ENCODE peak calls at places on chromosomes 12 and 14, in six cellular contexts. One of them, this sample, is unnamed.

GRCh38 chr12:26017484-26018211 is 59.2 kb downstream of the RASSF8 start:
- DNase-seq in heart right ventricle: no peak
- DNase-seq in mammary epithelial cell: peak; percentile 26
- DNase-seq in keratinocyte: no peak
- DNase-seq in esophagus squamous epithelium: no peak
- DNase-seq in upper lobe of right lung: no peak
- DNase-seq in this sample: peak; percentile 53

GRCh38 chr12:57240069-57240921 is 10.7 kb downstream of the STAC3 start:
- DNase-seq in mammary epithelial cell: peak; percentile 53
- DNase-seq in upper lobe of right lung: peak; percentile 76
- DNase-seq in esophagus squamous epithelium: no peak
- DNase-seq in keratinocyte: no peak
- DNase-seq in heart right ventricle: no peak
- DNase-seq in this sample: peak; percentile 41

GRCh38 chr14:28102814-28103213 is 663.8 kb upstream of the FOXG1 start:
- DNase-seq in upper lobe of right lung: no peak
- DNase-seq in heart right ventricle: no peak
- DNase-seq in mammary epithelial cell: peak; percentile 0
- DNase-seq in keratinocyte: no peak
- DNase-seq in esophagus squamous epithelium: no peak
- DNase-seq in this sample: peak; percentile 1

GRCh38 chr14:61147898-61148549 is 133.1 kb downstream of the TMEM30B start:
- DNase-seq in heart right ventricle: peak; percentile 30
- DNase-seq in keratinocyte: no peak
- DNase-seq in mammary epithelial cell: peak; percentile 95
- DNase-seq in upper lobe of right lung: no peak
- DNase-seq in esophagus squamous epithelium: no peak
- DNase-seq in this sample: peak; percentile 94

GRCh38 chr12:104784592-104784991 is 173.5 kb downstream of the SLC41A2 start:
- DNase-seq in heart right ventricle: no peak
- DNase-seq in esophagus squamous epithelium: no peak
- DNase-seq in upper lobe of right lung: no peak
- DNase-seq in keratinocyte: no peak
- DNase-seq in mammary epithelial cell: no peak
- DNase-seq in this sample: peak; percentile 21

GRCh38 chr12:111314949-111315539 is 53.9 kb downstream of the PHETA1 start:
- DNase-seq in keratinocyte: no peak
- DNase-seq in heart right ventricle: no peak
- DNase-seq in esophagus squamous epithelium: no peak
- DNase-seq in upper lobe of right lung: no peak
- DNase-seq in mammary epithelial cell: no peak
- DNase-seq in this sample: no peak

GRCh38 chr12:66055837-66056319 is 74.7 kb downstream of the LLPH start:
- DNase-seq in esophagus squamous epithelium: no peak
- DNase-seq in keratinocyte: no peak
- DNase-seq in upper lobe of right lung: no peak
- DNase-seq in heart right ventricle: no peak
- DNase-seq in mammary epithelial cell: no peak
- DNase-seq in this sample: no peak

GRCh38 chr12:70663838-70664237 is 26.6 kb upstream of the PTPRB start:
- DNase-seq in keratinocyte: no peak
- DNase-seq in esophagus squamous epithelium: no peak
- DNase-seq in upper lobe of right lung: no peak
- DNase-seq in mammary epithelial cell: no peak
- DNase-seq in heart right ventricle: no peak
- DNase-seq in this sample: no peak

GRCh38 chr14:63435838-63436237 is 107.3 kb downstream of the PPP2R5E start:
- DNase-seq in keratinocyte: no peak
- DNase-seq in mammary epithelial cell: no peak
- DNase-seq in upper lobe of right lung: peak; percentile 83
- DNase-seq in heart right ventricle: peak; percentile 42
- DNase-seq in esophagus squamous epithelium: no peak
- DNase-seq in this sample: no peak

GRCh38 chr14:31051023-31051422 is 24.8 kb upstream of the STRN3 start:
- DNase-seq in mammary epithelial cell: no peak
- DNase-seq in keratinocyte: no peak
- DNase-seq in heart right ventricle: no peak
- DNase-seq in esophagus squamous epithelium: no peak
- DNase-seq in upper lobe of right lung: no peak
- DNase-seq in this sample: no peak

GRCh38 chr14:55028476-55028875 is 1.4 kb downstream of the SOCS4 start:
- DNase-seq in esophagus squamous epithelium: no peak
- DNase-seq in keratinocyte: no peak
- DNase-seq in upper lobe of right lung: no peak
- DNase-seq in mammary epithelial cell: no peak
- DNase-seq in heart right ventricle: no peak
- DNase-seq in this sample: no peak

DNA sequence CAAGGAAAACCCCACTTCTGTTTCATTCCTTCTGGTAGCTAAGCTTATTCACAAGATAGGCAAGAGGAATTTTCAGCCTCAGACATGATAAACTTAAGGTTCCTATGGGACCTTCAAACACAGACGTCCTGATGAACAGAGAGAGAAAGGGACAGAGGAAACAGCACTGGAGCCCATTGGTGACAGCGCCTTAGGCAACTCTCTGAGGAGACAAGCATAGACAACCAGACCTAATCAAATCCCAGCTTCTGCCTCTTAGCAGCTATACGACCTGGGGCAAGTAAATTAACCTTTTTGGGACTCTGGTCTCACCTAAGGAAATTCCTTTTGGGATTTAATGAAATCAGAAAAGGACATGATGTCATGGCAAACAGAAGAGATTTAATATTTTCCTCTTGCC is 33.3 kb downstream of the TMCC3 start:
- DNase-seq in mammary epithelial cell: no peak
- DNase-seq in heart right ventricle: no peak
- DNase-seq in keratinocyte: no peak
- DNase-seq in esophagus squamous epithelium: no peak
- DNase-seq in upper lobe of right lung: no peak
- DNase-seq in this sample: no peak
- H3K27ac ChIP-seq in mammary epithelial cell: peak overlapping the region; percentile 95
- H3K27ac ChIP-seq in heart right ventricle: no peak overlapping the region
- H3K27ac ChIP-seq in keratinocyte: peak overlapping the region; percentile 100
- H3K27ac ChIP-seq in esophagus squamous epithelium: no peak overlapping the region
- H3K27ac ChIP-seq in upper lobe of right lung: no peak overlapping the region
- H3K27ac ChIP-seq in this sample: no peak overlapping the region

GRCh38 chr12:67887065-67887464 is 102.2 kb upstream of the IFNG-AS1 start:
- DNase-seq in keratinocyte: no peak
- DNase-seq in upper lobe of right lung: no peak
- DNase-seq in heart right ventricle: no peak
- DNase-seq in mammary epithelial cell: no peak
- DNase-seq in esophagus squamous epithelium: no peak
- DNase-seq in this sample: no peak
- H3K36me3 ChIP-seq in keratinocyte: no peaks in the 10 kb centered on the region
- H3K36me3 ChIP-seq in upper lobe of right lung: no peaks in the 10 kb centered on the region
- H3K36me3 ChIP-seq in heart right ventricle: no peaks in the 10 kb centered on the region
- H3K36me3 ChIP-seq in mammary epithelial cell: no peaks in the 10 kb centered on the region
- H3K36me3 ChIP-seq in esophagus squamous epithelium: no peaks in the 10 kb centered on the region
- H3K36me3 ChIP-seq in this sample: no peaks in the 10 kb centered on the region

GRCh38 chr12:6201775-6202292 is 1.6 kb downstream of the CD9 start:
- DNase-seq in esophagus squamous epithelium: no peak
- DNase-seq in upper lobe of right lung: no peak
- DNase-seq in heart right ventricle: no peak
- DNase-seq in keratinocyte: no peak
- DNase-seq in mammary epithelial cell: no peak
- DNase-seq in this sample: no peak
- H3K27ac ChIP-seq in esophagus squamous epithelium: peak overlapping the region; percentile 96
- H3K27ac ChIP-seq in upper lobe of right lung: peak overlapping the region; percentile 87
- H3K27ac ChIP-seq in heart right ventricle: peak overlapping the region; percentile 92
- H3K27ac ChIP-seq in keratinocyte: peak overlapping the region; percentile 87
- H3K27ac ChIP-seq in mammary epithelial cell: peak overlapping the region; percentile 21
- H3K27ac ChIP-seq in this sample: no peak overlapping the region

GRCh38 chr12:83408841-83409240 is 722.1 kb downstream of the TMTC2 start:
- DNase-seq in heart right ventricle: no peak
- DNase-seq in mammary epithelial cell: no peak
- DNase-seq in esophagus squamous epithelium: no peak
- DNase-seq in keratinocyte: no peak
- DNase-seq in upper lobe of right lung: no peak
- DNase-seq in this sample: no peak
- H3K36me3 ChIP-seq in heart right ventricle: no peaks in the 10 kb centered on the region
- H3K36me3 ChIP-seq in mammary epithelial cell: no peaks in the 10 kb centered on the region
- H3K36me3 ChIP-seq in esophagus squamous epithelium: no peaks in the 10 kb centered on the region
- H3K36me3 ChIP-seq in keratinocyte: no peaks in the 10 kb centered on the region
- H3K36me3 ChIP-seq in upper lobe of right lung: no peaks in the 10 kb centered on the region
- H3K36me3 ChIP-seq in this sample: no peaks in the 10 kb centered on the region

GRCh38 chr14:100108042-100108825 is 43.0 kb downstream of the EVL start:
- DNase-seq in upper lobe of right lung: peak; percentile 90
- DNase-seq in heart right ventricle: peak; percentile 88
- DNase-seq in keratinocyte: peak; percentile 42
- DNase-seq in mammary epithelial cell: peak; percentile 58
- DNase-seq in esophagus squamous epithelium: peak; percentile 25
- DNase-seq in this sample: peak; percentile 88
- H3K27ac ChIP-seq in upper lobe of right lung: peak overlapping the region; percentile 72
- H3K27ac ChIP-seq in heart right ventricle: peak overlapping the region; percentile 40
- H3K27ac ChIP-seq in keratinocyte: peak overlapping the region; percentile 77
- H3K27ac ChIP-seq in mammary epithelial cell: peak overlapping the region; percentile 55
- H3K27ac ChIP-seq in esophagus squamous epithelium: peak overlapping the region; percentile 6
- H3K27ac ChIP-seq in this sample: no peak overlapping the region

GRCh38 chr14:58981840-58982239 is 206.6 kb upstream of the DAAM1 start:
- DNase-seq in keratinocyte: no peak
- DNase-seq in esophagus squamous epithelium: no peak
- DNase-seq in heart right ventricle: no peak
- DNase-seq in upper lobe of right lung: no peak
- DNase-seq in mammary epithelial cell: no peak
- DNase-seq in this sample: no peak

GRCh38 chr14:58977366-58977765 is 211.1 kb upstream of the DAAM1 start:
- DNase-seq in upper lobe of right lung: no peak
- DNase-seq in heart right ventricle: no peak
- DNase-seq in mammary epithelial cell: no peak
- DNase-seq in esophagus squamous epithelium: no peak
- DNase-seq in keratinocyte: no peak
- DNase-seq in this sample: no peak

GRCh38 chr14:58978336-58978735 is 210.1 kb upstream of the DAAM1 start:
- DNase-seq in esophagus squamous epithelium: no peak
- DNase-seq in heart right ventricle: peak; percentile 56
- DNase-seq in upper lobe of right lung: no peak
- DNase-seq in mammary epithelial cell: no peak
- DNase-seq in keratinocyte: no peak
- DNase-seq in this sample: peak; percentile 88

DNA sequence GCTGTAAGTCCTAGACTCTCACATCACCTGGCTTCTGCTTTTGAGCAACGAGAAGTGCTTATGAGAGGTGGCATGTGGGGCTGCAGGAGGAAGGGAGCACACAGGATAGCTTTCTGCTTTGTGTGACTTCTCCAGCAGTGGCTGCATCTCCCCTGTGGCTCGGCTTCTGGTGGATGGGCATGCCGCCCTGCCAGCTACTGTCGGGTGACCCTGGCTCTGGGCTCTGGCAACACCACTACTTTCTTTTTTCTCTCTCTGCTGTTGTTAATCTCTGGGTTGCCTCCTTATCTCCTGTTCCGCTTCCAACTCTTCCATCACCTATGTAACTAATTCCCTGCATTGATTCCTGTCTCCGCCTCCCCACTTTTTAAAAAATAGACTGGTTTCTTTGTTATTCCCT is 209.1 kb upstream of the DAAM1 start:
- DNase-seq in keratinocyte: no peak
- DNase-seq in heart right ventricle: no peak
- DNase-seq in esophagus squamous epithelium: no peak
- DNase-seq in mammary epithelial cell: no peak
- DNase-seq in upper lobe of right lung: no peak
- DNase-seq in this sample: no peak
- H3K36me3 ChIP-seq in keratinocyte: no peaks in the 10 kb centered on the region
- H3K36me3 ChIP-seq in heart right ventricle: no peaks in the 10 kb centered on the region
- H3K36me3 ChIP-seq in esophagus squamous epithelium: no peaks in the 10 kb centered on the region
- H3K36me3 ChIP-seq in mammary epithelial cell: no peaks in the 10 kb centered on the region
- H3K36me3 ChIP-seq in upper lobe of right lung: no peaks in the 10 kb centered on the region
- H3K36me3 ChIP-seq in this sample: no peaks in the 10 kb centered on the region

GRCh38 chr12:109097435-109098141 is at the start of gene UNG:
- DNase-seq in heart right ventricle: peak; percentile 98
- DNase-seq in keratinocyte: peak; percentile 56
- DNase-seq in mammary epithelial cell: peak; percentile 94
- DNase-seq in upper lobe of right lung: peak; percentile 98
- DNase-seq in esophagus squamous epithelium: peak; percentile 78
- DNase-seq in this sample: peak; percentile 97

GRCh38 chr12:109098142-109098652 is 800 bp downstream of the UNG start:
- DNase-seq in heart right ventricle: peak; percentile 70
- DNase-seq in keratinocyte: no peak
- DNase-seq in upper lobe of right lung: peak; percentile 89
- DNase-seq in esophagus squamous epithelium: no peak
- DNase-seq in mammary epithelial cell: no peak
- DNase-seq in this sample: peak; percentile 86

GRCh38 chr12:109099426-109100020 is 2.1 kb downstream of the UNG start:
- DNase-seq in heart right ventricle: no peak
- DNase-seq in keratinocyte: no peak
- DNase-seq in upper lobe of right lung: no peak
- DNase-seq in mammary epithelial cell: no peak
- DNase-seq in esophagus squamous epithelium: no peak
- DNase-seq in this sample: no peak

GRCh38 chr12:109097140-109097434 is 310 bp upstream of the UNG start:
- DNase-seq in upper lobe of right lung: no peak
- DNase-seq in keratinocyte: no peak
- DNase-seq in mammary epithelial cell: no peak
- DNase-seq in heart right ventricle: no peak
- DNase-seq in esophagus squamous epithelium: no peak
- DNase-seq in this sample: no peak

GRCh38 chr12:109098671-109099070 is 1.3 kb downstream of the UNG start:
- DNase-seq in heart right ventricle: no peak
- DNase-seq in keratinocyte: no peak
- DNase-seq in esophagus squamous epithelium: no peak
- DNase-seq in mammary epithelial cell: peak; percentile 11
- DNase-seq in upper lobe of right lung: no peak
- DNase-seq in this sample: no peak
- H3K27ac ChIP-seq in heart right ventricle: peak overlapping the region; percentile 90
- H3K27ac ChIP-seq in keratinocyte: peak overlapping the region; percentile 55
- H3K27ac ChIP-seq in esophagus squamous epithelium: peak overlapping the region; percentile 86
- H3K27ac ChIP-seq in mammary epithelial cell: peak overlapping the region; percentile 40
- H3K27ac ChIP-seq in upper lobe of right lung: peak overlapping the region; percentile 78
- H3K27ac ChIP-seq in this sample: peak overlapping the region; percentile 74